ENCODE peak calls at places on chromosomes 1 and 21, in five cellular contexts. One of them, this sample, is unnamed.

GRCh38 chr1:63780541-63780940 is 6.7 kb downstream of the ROR1 start:
- DNase-seq in astrocyte: no peak
- DNase-seq in heart left ventricle: no peak
- DNase-seq in NB4: no peak
- DNase-seq in suprapubic skin: no peak
- DNase-seq in this sample: no peak

GRCh38 chr1:199172286-199173124 is 533.7 kb downstream of the PTPRC start:
- DNase-seq in suprapubic skin: no peak
- DNase-seq in NB4: no peak
- DNase-seq in astrocyte: peak
- DNase-seq in heart left ventricle: no peak
- DNase-seq in this sample: no peak

GRCh38 chr1:179082308-179083030 is 599 bp downstream of the TOR3A start:
- DNase-seq in NB4: peak
- DNase-seq in heart left ventricle: peak
- DNase-seq in suprapubic skin: no peak
- DNase-seq in astrocyte: no peak
- DNase-seq in this sample: no peak

GRCh38 chr1:229273507-229274232 is 2.8 kb downstream of the RAB4A start:
- DNase-seq in NB4: no peak
- DNase-seq in heart left ventricle: no peak
- DNase-seq in astrocyte: no peak
- DNase-seq in suprapubic skin: no peak
- DNase-seq in this sample: no peak

GRCh38 chr1:30521261-30521865 is 202.0 kb downstream of the MATN1 start:
- DNase-seq in suprapubic skin: peak
- DNase-seq in heart left ventricle: peak
- DNase-seq in NB4: no peak
- DNase-seq in astrocyte: no peak
- DNase-seq in this sample: peak

GRCh38 chr1:111469539-111469938 is 4.2 kb upstream of the C1orf162 start:
- DNase-seq in heart left ventricle: no peak
- DNase-seq in astrocyte: no peak
- DNase-seq in NB4: no peak
- DNase-seq in suprapubic skin: no peak
- DNase-seq in this sample: no peak

GRCh38 chr1:56688522-56689026 is 43.5 kb downstream of the PRKAA2 start:
- DNase-seq in astrocyte: peak
- DNase-seq in NB4: no peak
- DNase-seq in suprapubic skin: no peak
- DNase-seq in heart left ventricle: no peak
- DNase-seq in this sample: no peak

GRCh38 chr1:206967096-206967851 is 3.0 kb downstream of the FCAMR start:
- DNase-seq in suprapubic skin: no peak
- DNase-seq in heart left ventricle: no peak
- DNase-seq in astrocyte: peak
- DNase-seq in NB4: peak
- DNase-seq in this sample: no peak

GRCh38 chr1:36359383-36359782 is 26.3 kb downstream of the STK40 start:
- DNase-seq in suprapubic skin: no peak
- DNase-seq in heart left ventricle: no peak
- DNase-seq in astrocyte: no peak
- DNase-seq in NB4: no peak
- DNase-seq in this sample: no peak

GRCh38 chr1:161265305-161265704 is 6.8 kb downstream of the PCP4L1 start:
- DNase-seq in NB4: no peak
- DNase-seq in heart left ventricle: no peak
- DNase-seq in suprapubic skin: no peak
- DNase-seq in astrocyte: no peak
- DNase-seq in this sample: no peak

GRCh38 chr1:119713039-119713537 is 1.4 kb downstream of the PHGDH start:
- DNase-seq in astrocyte: peak
- DNase-seq in NB4: peak
- DNase-seq in suprapubic skin: no peak
- DNase-seq in heart left ventricle: no peak
- DNase-seq in this sample: no peak

GRCh38 chr1:169460193-169460833 is 25.4 kb downstream of the SLC19A2 start:
- DNase-seq in astrocyte: peak
- DNase-seq in heart left ventricle: no peak
- DNase-seq in NB4: no peak
- DNase-seq in suprapubic skin: no peak
- DNase-seq in this sample: no peak

GRCh38 chr21:33219300-33219699 is 10.4 kb upstream of the IFNAR2 start:
- DNase-seq in suprapubic skin: no peak
- DNase-seq in heart left ventricle: no peak
- DNase-seq in NB4: no peak
- DNase-seq in astrocyte: no peak
- DNase-seq in this sample: no peak

GRCh38 chr1:102628008-102628736 is 480.1 kb downstream of the COL11A1 start:
- DNase-seq in heart left ventricle: no peak
- DNase-seq in suprapubic skin: no peak
- DNase-seq in NB4: no peak
- DNase-seq in astrocyte: no peak
- DNase-seq in this sample: no peak

GRCh38 chr1:154865442-154866256 is 4.4 kb downstream of the KCNN3 start:
- DNase-seq in suprapubic skin: no peak
- DNase-seq in heart left ventricle: no peak
- DNase-seq in astrocyte: no peak
- DNase-seq in NB4: peak
- DNase-seq in this sample: no peak

GRCh38 chr1:200258447-200259375 is 151.1 kb downstream of the ZNF281 start:
- DNase-seq in astrocyte: no peak
- DNase-seq in suprapubic skin: no peak
- DNase-seq in NB4: peak
- DNase-seq in heart left ventricle: no peak
- DNase-seq in this sample: no peak

GRCh38 chr1:116943438-116943837 is 33.7 kb downstream of the PTGFRN start:
- DNase-seq in suprapubic skin: no peak
- DNase-seq in heart left ventricle: no peak
- DNase-seq in astrocyte: no peak
- DNase-seq in NB4: no peak
- DNase-seq in this sample: no peak

GRCh38 chr1:204829133-204829532 is 41.5 kb upstream of the NFASC start:
- DNase-seq in astrocyte: no peak
- DNase-seq in suprapubic skin: no peak
- DNase-seq in heart left ventricle: no peak
- DNase-seq in NB4: no peak
- DNase-seq in this sample: no peak

GRCh38 chr1:186634511-186634910 is 45.7 kb downstream of the PTGS2 start:
- DNase-seq in suprapubic skin: no peak
- DNase-seq in NB4: no peak
- DNase-seq in astrocyte: no peak
- DNase-seq in heart left ventricle: no peak
- DNase-seq in this sample: no peak

GRCh38 chr21:35674895-35675470 is 385.3 kb downstream of the SETD4 start:
- DNase-seq in astrocyte: no peak
- DNase-seq in heart left ventricle: no peak
- DNase-seq in suprapubic skin: no peak
- DNase-seq in NB4: no peak
- DNase-seq in this sample: no peak

DNA sequence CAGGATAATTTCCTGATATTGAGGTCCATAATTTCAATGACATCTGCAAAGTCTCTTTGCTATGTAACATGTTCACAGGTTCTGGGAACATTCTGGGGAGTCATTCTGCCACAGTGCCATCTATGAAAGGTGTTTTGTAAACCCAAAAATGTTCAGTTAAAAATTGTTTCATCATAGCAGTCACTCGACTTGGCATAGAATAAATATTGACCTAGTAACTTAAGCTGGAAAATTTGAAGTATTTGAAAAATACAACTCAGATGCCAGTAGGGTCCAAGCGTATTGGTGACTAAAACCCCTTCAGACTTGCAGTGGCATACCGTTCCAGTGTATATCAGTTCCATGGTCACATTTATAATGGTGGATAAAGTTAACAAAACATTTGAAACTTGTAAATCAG is 6.8 kb downstream of the DESI2 start:
- DNase-seq in astrocyte: no peak
- DNase-seq in NB4: no peak
- DNase-seq in heart left ventricle: no peak
- DNase-seq in suprapubic skin: no peak
- DNase-seq in this sample: no peak
- TF ChIP-seq CTCF in astrocyte: no peak
- TF ChIP-seq CTCF in NB4: no peak
- TF ChIP-seq CTCF in heart left ventricle: no peak
- TF ChIP-seq CTCF in suprapubic skin: no peak
- TF ChIP-seq CTCF in this sample: no peak

GRCh38 chr1:44819594-44820327 is 11.4 kb downstream of the BTBD19 start:
- DNase-seq in astrocyte: peak
- DNase-seq in suprapubic skin: peak
- DNase-seq in NB4: peak
- DNase-seq in heart left ventricle: peak
- DNase-seq in this sample: no peak
- TF ChIP-seq CTCF in astrocyte: no peak
- TF ChIP-seq CTCF in suprapubic skin: no peak
- TF ChIP-seq CTCF in NB4: no peak
- TF ChIP-seq CTCF in heart left ventricle: peak
- TF ChIP-seq CTCF in this sample: no peak

GRCh38 chr1:93448983-93449805 is 1.3 kb downstream of the FNBP1L start:
- DNase-seq in heart left ventricle: peak
- DNase-seq in NB4: no peak
- DNase-seq in suprapubic skin: no peak
- DNase-seq in astrocyte: peak
- DNase-seq in this sample: no peak
- TF ChIP-seq CTCF in heart left ventricle: no peak
- TF ChIP-seq CTCF in NB4: no peak
- TF ChIP-seq CTCF in suprapubic skin: no peak
- TF ChIP-seq CTCF in astrocyte: no peak
- TF ChIP-seq CTCF in this sample: peak

GRCh38 chr1:19057784-19058475 is 101.5 kb upstream of the IFFO2 start:
- DNase-seq in NB4: no peak
- DNase-seq in astrocyte: no peak
- DNase-seq in heart left ventricle: no peak
- DNase-seq in suprapubic skin: no peak
- DNase-seq in this sample: peak

GRCh38 chr1:19059773-19060172 is 103.3 kb upstream of the IFFO2 start:
- DNase-seq in NB4: no peak
- DNase-seq in suprapubic skin: no peak
- DNase-seq in heart left ventricle: no peak
- DNase-seq in astrocyte: no peak
- DNase-seq in this sample: no peak

GRCh38 chr1:19055001-19055400 is 98.5 kb upstream of the IFFO2 start:
- DNase-seq in astrocyte: no peak
- DNase-seq in NB4: no peak
- DNase-seq in suprapubic skin: no peak
- DNase-seq in heart left ventricle: no peak
- DNase-seq in this sample: no peak

GRCh38 chr1:19058476-19058797 is 102.0 kb upstream of the IFFO2 start:
- DNase-seq in NB4: no peak
- DNase-seq in suprapubic skin: no peak
- DNase-seq in astrocyte: no peak
- DNase-seq in heart left ventricle: no peak
- DNase-seq in this sample: no peak

DNA sequence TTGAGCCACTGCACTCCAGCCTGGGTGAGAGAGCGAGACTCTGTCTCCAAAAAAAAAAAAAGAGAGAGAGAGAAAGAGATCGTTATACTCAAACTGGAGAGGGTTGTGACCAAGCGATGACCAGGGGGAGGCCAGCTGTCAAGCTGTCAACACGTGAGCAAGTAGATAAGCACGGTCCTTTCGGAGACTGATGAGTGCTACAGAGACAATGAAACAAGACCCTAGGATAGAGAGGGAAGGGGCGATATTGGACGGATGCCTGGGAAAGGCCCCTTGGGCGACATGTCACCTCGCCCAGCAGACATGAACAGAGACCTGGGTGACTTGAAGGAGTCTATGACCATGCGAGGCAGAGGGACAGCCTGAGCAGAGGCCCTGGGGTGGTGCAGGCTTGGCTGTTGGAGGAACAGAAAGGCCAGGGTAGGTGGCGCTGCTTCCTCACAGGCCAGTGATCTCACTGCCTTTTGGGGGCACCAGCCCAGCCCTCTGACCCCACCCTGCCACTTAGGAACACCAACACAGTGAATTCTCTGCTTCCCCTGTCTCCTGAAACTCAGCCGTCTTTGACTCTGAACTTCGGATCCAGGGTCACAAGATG is 100.8 kb upstream of the IFFO2 start:
- DNase-seq in heart left ventricle: no peak
- DNase-seq in astrocyte: no peak
- DNase-seq in suprapubic skin: no peak
- DNase-seq in NB4: no peak
- DNase-seq in this sample: no peak
- TF ChIP-seq CTCF in heart left ventricle: no peak
- TF ChIP-seq CTCF in astrocyte: no peak
- TF ChIP-seq CTCF in suprapubic skin: no peak
- TF ChIP-seq CTCF in NB4: no peak
- TF ChIP-seq CTCF in this sample: no peak

GRCh38 chr1:182595641-182596240 is 6.7 kb upstream of the RNASEL start:
- DNase-seq in NB4: peak
- DNase-seq in suprapubic skin: no peak
- DNase-seq in heart left ventricle: peak
- DNase-seq in astrocyte: peak
- DNase-seq in this sample: no peak
- TF ChIP-seq CTCF in NB4: peak
- TF ChIP-seq CTCF in suprapubic skin: peak
- TF ChIP-seq CTCF in heart left ventricle: peak
- TF ChIP-seq CTCF in astrocyte: peak
- TF ChIP-seq CTCF in this sample: peak